ENCODE peak calls at places on chromosomes 2 and 18, in ten cellular contexts. N, Z, C, Q, R, L, B, G, D and I are unnamed samples.

GRCh38 chr2:100733344-100734187 is 86.4 kb upstream of the NPAS2 start:
- DNase-seq in N (peak), Z (no peak), C (no peak), Q (peak), R (no peak), L (no peak), B (peak), G (no peak), D (no peak), I (no peak)

GRCh38 chr2:25567406-25567805 is 106.0 kb downstream of the DTNB start:
- DNase-seq in N (no peak), Z (peak), C (no peak), Q (no peak), R (peak), L (peak), B (peak), G (peak), D (no peak), I (no peak)

GRCh38 chr2:29613792-29614266 is 307.6 kb downstream of the ALK start:
- DNase-seq in N (no peak), Z (no peak), C (no peak), Q (no peak), R (no peak), L (no peak), B (no peak), G (no peak), D (no peak), I (no peak)

GRCh38 chr2:23021311-23022120 is 363.5 kb upstream of the KLHL29 start:
- DNase-seq in N (no peak), Z (no peak), C (no peak), Q (no peak), R (no peak), L (no peak), B (no peak), G (no peak), D (no peak), I (no peak)

GRCh38 chr2:177429688-177430325 is 37.2 kb downstream of the AGPS start:
- DNase-seq in N (no peak), Z (no peak), C (no peak), Q (no peak), R (no peak), L (no peak), B (peak), G (no peak), D (no peak), I (no peak)

GRCh38 chr2:55871637-55872036 is 51.9 kb downstream of the EFEMP1 start:
- DNase-seq in N (no peak), Z (no peak), C (no peak), Q (no peak), R (no peak), L (no peak), B (no peak), G (peak), D (no peak), I (no peak)

GRCh38 chr2:46239847-46240181 is 57.4 kb upstream of the EPAS1 start:
- DNase-seq in N (no peak), Z (no peak), C (no peak), Q (no peak), R (no peak), L (no peak), B (no peak), G (no peak), D (peak), I (no peak)

GRCh38 chr2:235268535-235268934 is 225.3 kb upstream of the AGAP1 start:
- DNase-seq in N (no peak), Z (no peak), C (no peak), Q (no peak), R (no peak), L (no peak), B (peak), G (no peak), D (no peak), I (no peak)

GRCh38 chr2:127011796-127012195 is 95.2 kb downstream of the BIN1 start:
- DNase-seq in N (no peak), Z (no peak), C (no peak), Q (no peak), R (no peak), L (no peak), B (no peak), G (no peak), D (no peak), I (no peak)

GRCh38 chr18:26655010-26655613 is 106.8 kb upstream of the KCTD1 start:
- DNase-seq in N (peak), Z (peak), C (no peak), Q (no peak), R (no peak), L (no peak), B (peak), G (no peak), D (no peak), I (peak)

GRCh38 chr2:214232266-214232665 is 178.6 kb upstream of the VWC2L start:
- DNase-seq in N (no peak), Z (no peak), C (no peak), Q (no peak), R (no peak), L (no peak), B (peak), G (no peak), D (no peak), I (no peak)

GRCh38 chr2:36355157-36355889 is at the start of gene CRIM1:
- DNase-seq in N (peak), Z (peak), C (no peak), Q (peak), R (peak), L (peak), B (peak), G (no peak), D (peak), I (peak)

GRCh38 chr2:96537066-96537733 is 648 bp downstream of the ARID5A start:
- DNase-seq in N (peak), Z (peak), C (no peak), Q (peak), R (peak), L (peak), B (peak), G (peak), D (peak), I (peak)

GRCh38 chr2:115484483-115484882 is 1042.0 kb downstream of the DPP10 start:
- DNase-seq in N (no peak), Z (no peak), C (no peak), Q (no peak), R (no peak), L (peak), B (no peak), G (no peak), D (no peak), I (no peak)

GRCh38 chr2:234257859-234258561 is 207.5 kb downstream of the SPP2 start:
- DNase-seq in N (peak), Z (no peak), C (no peak), Q (no peak), R (peak), L (peak), B (peak), G (no peak), D (no peak), I (no peak)

GRCh38 chr18:55830490-55830889 is 242.5 kb upstream of the TCF4 start:
- DNase-seq in N (no peak), Z (no peak), C (no peak), Q (no peak), R (no peak), L (no peak), B (no peak), G (no peak), D (no peak), I (no peak)

GRCh38 chr18:59877366-59877765 is 22.4 kb upstream of the PMAIP1 start:
- DNase-seq in N (no peak), Z (no peak), C (no peak), Q (no peak), R (no peak), L (no peak), B (no peak), G (no peak), D (no peak), I (no peak)

GRCh38 chr2:66364495-66364992 is 70.4 kb upstream of the MEIS1 start:
- DNase-seq in N (no peak), Z (no peak), C (no peak), Q (no peak), R (no peak), L (no peak), B (peak), G (no peak), D (no peak), I (no peak)

GRCh38 chr18:26894006-26894405 is 28.5 kb upstream of the AQP4 start:
- DNase-seq in N (no peak), Z (no peak), C (no peak), Q (no peak), R (no peak), L (no peak), B (no peak), G (no peak), D (no peak), I (no peak)

GRCh38 chr2:159146930-159147666 is 139.4 kb downstream of the WDSUB1 start:
- DNase-seq in N (no peak), Z (peak), C (peak), Q (peak), R (peak), L (no peak), B (no peak), G (no peak), D (no peak), I (no peak)

GRCh38 chr2:64562148-64562784 is 38.1 kb downstream of the AFTPH start:
- DNase-seq in N (no peak), Z (peak), C (no peak), Q (no peak), R (peak), L (peak), B (no peak), G (peak), D (no peak), I (no peak)

GRCh38 chr18:58241877-58242276 is 197.9 kb downstream of the NEDD4L start:
- DNase-seq in N (no peak), Z (peak), C (peak), Q (no peak), R (peak), L (peak), B (peak), G (no peak), D (no peak), I (no peak)

GRCh38 chr2:241895732-241896641 is 26.5 kb downstream of the RTP5 start:
- DNase-seq in N (no peak), Z (no peak), C (no peak), Q (peak), R (no peak), L (no peak), B (no peak), G (no peak), D (peak), I (peak)

GRCh38 chr2:66538291-66538690 is 103.4 kb downstream of the MEIS1 start:
- DNase-seq in N (no peak), Z (no peak), C (no peak), Q (no peak), R (no peak), L (no peak), B (peak), G (no peak), D (no peak), I (no peak)